ENCODE peak calls at places on chromosome 7, in seven cellular contexts. F is fibroblast of the aortic adventitia, O is transverse colon, J is cardiac muscle cell, T is cardiac fibroblast, M is IMR-90, Y is A549. K is an unnamed sample.

GRCh38 chr7:103989785-103990775 is 622 bp upstream of the RELN start:
- DNase-seq in O (no peak), M (peak; percentile 47), F (peak; percentile 48), T (peak; percentile 39), J (peak; percentile 58), Y (no peak), K (no peak)

GRCh38 chr7:100679927-100680588 is 6.5 kb downstream of the GNB2 start:
- DNase-seq in F (peak; percentile 50), Y (peak; percentile 49), M (no peak), J (peak; percentile 30), T (no peak), O (peak; percentile 14), K (no peak)

GRCh38 chr7:94650137-94650536 is 5.8 kb downstream of the SGCE start:
- DNase-seq in J (no peak), F (no peak), T (no peak), O (no peak), M (no peak), Y (no peak), K (no peak)

GRCh38 chr7:3154881-3155494 is 111.3 kb upstream of the CARD11 start:
- DNase-seq in J (peak; percentile 60), Y (peak; percentile 53), M (peak; percentile 48), O (peak; percentile 31), T (peak; percentile 55), F (peak; percentile 60), K (peak; percentile 54)

GRCh38 chr7:24992314-24992713 is 12.3 kb upstream of the OSBPL3 start:
- DNase-seq in F (no peak), T (no peak), M (no peak), Y (no peak), J (no peak), O (no peak), K (no peak)

GRCh38 chr7:102228935-102229334 is 57.7 kb upstream of the SH2B2 start:
- DNase-seq in F (no peak), M (no peak), O (no peak), J (no peak), Y (no peak), T (no peak), K (no peak)

GRCh38 chr7:52838981-52839411 is 196.4 kb upstream of the POM121L12 start:
- DNase-seq in O (no peak), T (no peak), Y (no peak), J (peak; percentile 19), F (peak; percentile 10), M (no peak), K (no peak)

GRCh38 chr7:65390588-65390987 is 16.9 kb downstream of the ZNF92 start:
- DNase-seq in T (no peak), M (no peak), J (no peak), F (no peak), O (no peak), Y (no peak), K (no peak)

GRCh38 chr7:33933611-33934281 is 28.4 kb downstream of the BMPER start:
- DNase-seq in M (peak; percentile 92), O (no peak), Y (peak; percentile 30), J (peak; percentile 35), T (peak; percentile 42), F (peak; percentile 70), K (no peak)

GRCh38 chr7:25565949-25566348 is 337.7 kb upstream of the NPVF start:
- DNase-seq in T (peak; percentile 84), M (peak; percentile 69), O (peak; percentile 73), J (peak; percentile 85), F (peak; percentile 80), Y (peak; percentile 74), K (peak; percentile 75)

GRCh38 chr7:54796150-54796549 is 37.1 kb upstream of the SEC61G start:
- DNase-seq in O (no peak), F (no peak), T (peak; percentile 54), J (peak; percentile 55), M (peak; percentile 20), Y (no peak), K (no peak)

GRCh38 chr7:122919643-122920181 is 33.5 kb upstream of the CADPS2 start:
- DNase-seq in O (no peak), T (no peak), Y (no peak), J (no peak), M (no peak), F (no peak), K (no peak)

GRCh38 chr7:117227091-117227490 is 95.8 kb downstream of the WNT2 start:
- DNase-seq in F (peak; percentile 78), J (peak; percentile 70), O (no peak), T (peak; percentile 60), Y (no peak), M (peak; percentile 31), K (no peak)

GRCh38 chr7:129801882-129802281 is 150.9 kb downstream of the UBE2H start:
- DNase-seq in O (no peak), T (no peak), J (no peak), F (no peak), Y (no peak), M (no peak), K (peak; percentile 29)

GRCh38 chr7:135189961-135190360 is 19.5 kb upstream of the CYREN start:
- DNase-seq in O (no peak), M (no peak), T (no peak), Y (no peak), F (peak; percentile 57), J (no peak), K (no peak)

GRCh38 chr7:79452495-79453265 is 787 bp downstream of the MAGI2 start:
- DNase-seq in J (peak; percentile 62), T (peak; percentile 67), O (no peak), Y (peak; percentile 11), F (peak; percentile 62), M (peak; percentile 26), K (no peak)

GRCh38 chr7:17022915-17023314 is 141.1 kb upstream of the AGR3 start:
- DNase-seq in T (no peak), O (no peak), Y (no peak), J (no peak), F (no peak), M (no peak), K (no peak)

DNA sequence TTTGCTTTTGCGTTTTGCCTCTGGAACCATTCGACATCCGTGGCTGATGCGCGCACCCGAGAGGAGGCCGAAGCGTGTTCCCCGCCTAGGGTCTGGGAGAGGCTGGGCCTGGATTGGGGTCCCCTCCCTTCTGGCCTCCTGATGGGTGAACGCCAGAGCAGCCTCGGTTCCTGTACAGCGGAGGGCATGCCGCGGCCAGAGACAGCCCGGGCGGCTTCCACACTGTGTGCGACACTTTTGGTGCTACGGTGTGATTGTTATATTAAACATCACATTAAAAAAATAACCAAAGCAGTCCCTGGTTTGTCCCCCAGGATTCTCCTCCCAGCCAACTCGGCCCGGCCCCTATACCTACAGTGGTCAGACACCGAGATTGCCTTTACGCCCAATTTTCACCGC is 3.7 kb upstream of the HOXA7 start:
- DNase-seq in T (no peak), J (no peak), Y (no peak), F (no peak), M (no peak), O (peak; percentile 37), K (no peak)
- H3K4me3 ChIP-seq in T (no peak overlapping the region), J (peak overlapping the region; percentile 45), Y (peak overlapping the region; percentile 65), F (no peak overlapping the region), M (no peak overlapping the region), O (no peak overlapping the region), K (peak overlapping the region; percentile 67)

GRCh38 chr7:45106820-45107219 is 4.7 kb downstream of the TBRG4 start:
- DNase-seq in O (no peak), F (no peak), J (no peak), M (no peak), Y (no peak), T (no peak), K (no peak)
- H3K4me3 ChIP-seq in O (no peak overlapping the region), F (no peak overlapping the region), J (no peak overlapping the region), M (no peak overlapping the region), Y (no peak overlapping the region), T (no peak overlapping the region), K (no peak overlapping the region)

GRCh38 chr7:32887395-32887794 is 4.2 kb downstream of the KBTBD2 start:
- DNase-seq in T (no peak), F (no peak), Y (no peak), M (no peak), O (no peak), J (no peak), K (no peak)

GRCh38 chr7:32890553-32891045 is 961 bp downstream of the KBTBD2 start:
- DNase-seq in J (peak; percentile 81), Y (peak; percentile 60), T (peak; percentile 85), M (peak; percentile 71), O (peak; percentile 33), F (peak; percentile 76), K (peak; percentile 51)

GRCh38 chr7:32890010-32890552 is 1.5 kb downstream of the KBTBD2 start:
- DNase-seq in F (peak; percentile 60), O (no peak), T (peak; percentile 66), Y (peak; percentile 33), J (peak; percentile 58), M (peak; percentile 52), K (no peak)

GRCh38 chr7:32891046-32891799 is at the start of gene KBTBD2:
- DNase-seq in Y (peak; percentile 91), T (peak; percentile 93), F (peak; percentile 81), O (peak; percentile 85), J (peak; percentile 94), M (peak; percentile 84), K (peak; percentile 60)

GRCh38 chr7:32888505-32888904 is 3.1 kb downstream of the KBTBD2 start:
- DNase-seq in O (no peak), T (no peak), F (no peak), M (no peak), J (no peak), Y (no peak), K (no peak)
- H3K4me3 ChIP-seq in O (no peak overlapping the region), T (no peak overlapping the region), F (no peak overlapping the region), M (no peak overlapping the region), J (no peak overlapping the region), Y (no peak overlapping the region), K (no peak overlapping the region)

DNA sequence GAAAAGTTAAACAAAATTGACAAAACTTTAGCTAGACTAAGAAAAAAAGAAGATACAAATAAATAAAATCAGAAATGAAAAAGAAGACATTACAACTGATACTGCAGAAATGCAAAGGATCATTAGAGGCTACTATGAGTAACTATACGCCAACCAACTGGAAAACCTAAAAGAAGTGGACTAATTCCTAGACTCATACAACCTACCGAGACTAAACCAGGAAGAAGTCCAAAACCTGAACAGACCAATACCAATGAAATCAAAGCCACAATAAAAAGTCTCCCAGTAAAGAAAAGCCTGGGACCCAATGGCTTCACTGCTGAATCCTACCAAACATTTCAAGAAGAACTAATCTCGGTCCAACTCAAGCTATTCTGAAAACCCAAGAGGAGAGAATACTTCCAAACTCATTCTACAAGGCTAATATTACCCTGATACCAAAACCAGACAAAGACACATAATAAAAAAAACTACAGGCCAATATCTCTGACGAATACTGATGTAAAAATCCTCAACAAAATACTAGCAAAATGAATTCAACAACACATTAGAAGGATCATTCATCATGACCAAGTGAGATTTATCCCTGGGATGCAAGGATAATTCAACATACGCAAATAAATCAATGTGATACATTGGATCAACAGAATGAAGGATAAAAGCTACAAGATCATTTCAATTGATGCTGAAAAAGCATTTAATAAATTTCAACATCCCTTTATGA is 20.3 kb downstream of the ELAPOR2 start:
- DNase-seq in T (no peak), O (no peak), J (no peak), M (no peak), F (no peak), Y (no peak), K (no peak)
- H3K4me3 ChIP-seq in T (no peak overlapping the region), O (no peak overlapping the region), J (peak overlapping the region; percentile 98), M (no peak overlapping the region), F (peak overlapping the region; percentile 18), Y (no peak overlapping the region), K (peak overlapping the region; percentile 49)

K was measured in Jurkat, Clone E6-1.